ENCODE peak calls at places on chromosomes 2 and 18, in nine cellular contexts. N is NCI-H1417 treated with DMSO at 0.1 percent for 48 hours; H is GM12892; B is GM04504; W is left ventricle myocardium superior; P is endothelial cell; D is right cardiac atrium; A is nephron progenitor cell; X is CD4-positive, alpha-beta T cell. L is an unnamed sample.

GRCh38 chr2:109604597-109604996 is 9.2 kb downstream of the SEPTIN10 start:
- DNase-seq in N (no peak), H (no peak), B (peak), W (no peak), P (no peak), D (no peak), A (no peak), X (no peak), L (no peak)

GRCh38 chr2:215542690-215543089 is 106.8 kb upstream of the FN1 start:
- DNase-seq in N (no peak), H (no peak), B (no peak), W (no peak), P (no peak), D (no peak), A (no peak), X (no peak), L (no peak)

GRCh38 chr18:12403601-12404506 is 3.9 kb upstream of the PRELID3A start:
- DNase-seq in N (no peak), H (no peak), B (peak), W (no peak), P (no peak), D (no peak), A (no peak), X (no peak), L (no peak)

GRCh38 chr18:13387856-13388548 is 169.4 kb downstream of the LDLRAD4 start:
- DNase-seq in N (no peak), H (no peak), B (peak), W (no peak), P (no peak), D (peak), A (no peak), X (no peak), L (no peak)

GRCh38 chr2:104658149-104658839 is 195.6 kb upstream of the POU3F3 start:
- DNase-seq in N (no peak), H (no peak), B (no peak), W (peak), P (peak), D (peak), A (peak), X (no peak), L (peak)

GRCh38 chr2:108934583-108935230 is 54.3 kb downstream of the EDAR start:
- DNase-seq in N (no peak), H (no peak), B (no peak), W (no peak), P (no peak), D (no peak), A (no peak), X (no peak), L (no peak)

GRCh38 chr2:227499971-227500630 is 28.1 kb downstream of the AGFG1 start:
- DNase-seq in N (no peak), H (no peak), B (no peak), W (no peak), P (no peak), D (no peak), A (no peak), X (no peak), L (no peak)

GRCh38 chr2:23015651-23016050 is 369.3 kb upstream of the KLHL29 start:
- DNase-seq in N (no peak), H (no peak), B (no peak), W (no peak), P (no peak), D (no peak), A (no peak), X (no peak), L (no peak)

GRCh38 chr2:195411219-195411687 is 245.8 kb upstream of the SLC39A10 start:
- DNase-seq in N (no peak), H (no peak), B (peak), W (no peak), P (no peak), D (no peak), A (no peak), X (no peak), L (no peak)

GRCh38 chr2:211408485-211408884 is 852.1 kb downstream of the CPS1 start:
- DNase-seq in N (no peak), H (no peak), B (no peak), W (no peak), P (no peak), D (no peak), A (no peak), X (no peak), L (no peak)

GRCh38 chr2:1769703-1770422 is 25.5 kb upstream of the PXDN start:
- DNase-seq in N (peak), H (peak), B (no peak), W (peak), P (peak), D (peak), A (peak), X (no peak), L (peak)

GRCh38 chr18:38909972-38910371 is 1344.4 kb upstream of the CELF4 start:
- DNase-seq in N (no peak), H (no peak), B (no peak), W (no peak), P (no peak), D (no peak), A (no peak), X (no peak), L (no peak)

GRCh38 chr18:66560092-66560491 is 43.8 kb downstream of the CDH19 start:
- DNase-seq in N (peak), H (no peak), B (no peak), W (no peak), P (peak), D (no peak), A (no peak), X (no peak), L (peak)

GRCh38 chr2:71906357-71906973 is 241.2 kb downstream of the CYP26B1 start:
- DNase-seq in N (no peak), H (no peak), B (no peak), W (no peak), P (no peak), D (no peak), A (no peak), X (no peak), L (no peak)

GRCh38 chr2:72133721-72134407 is 13.8 kb downstream of the CYP26B1 start:
- DNase-seq in N (no peak), H (no peak), B (no peak), W (no peak), P (no peak), D (peak), A (no peak), X (no peak), L (no peak)

GRCh38 chr2:240154606-240155005 is 14.1 kb upstream of the OTOS start:
- DNase-seq in N (no peak), H (no peak), B (no peak), W (peak), P (no peak), D (no peak), A (no peak), X (no peak), L (no peak)

GRCh38 chr18:59725177-59725576 is 28.0 kb upstream of the CCBE1 start:
- DNase-seq in N (no peak), H (no peak), B (no peak), W (no peak), P (no peak), D (no peak), A (no peak), X (no peak), L (no peak)

GRCh38 chr2:17010104-17010503 is 344.5 kb upstream of the CYRIA start:
- DNase-seq in N (no peak), H (no peak), B (no peak), W (no peak), P (no peak), D (no peak), A (no peak), X (no peak), L (no peak)

GRCh38 chr2:203122317-203122998 is 107.8 kb downstream of the NBEAL1 start:
- DNase-seq in N (peak), H (no peak), B (no peak), W (no peak), P (no peak), D (no peak), A (no peak), X (no peak), L (no peak)

GRCh38 chr2:421406-421805 is 133.5 kb upstream of the ALKAL2 start:
- DNase-seq in N (no peak), H (no peak), B (no peak), W (no peak), P (no peak), D (no peak), A (no peak), X (no peak), L (no peak)

GRCh38 chr2:30269771-30270145 is 38.4 kb downstream of the LBH start:
- DNase-seq in N (no peak), H (no peak), B (no peak), W (no peak), P (no peak), D (no peak), A (no peak), X (no peak), L (no peak)

GRCh38 chr2:55581875-55582547 is 35.4 kb downstream of the PPP4R3B start:
- DNase-seq in N (no peak), H (no peak), B (peak), W (no peak), P (no peak), D (no peak), A (no peak), X (no peak), L (no peak)

GRCh38 chr2:20115902-20116301 is 64.5 kb upstream of the LAPTM4A start:
- DNase-seq in N (no peak), H (no peak), B (no peak), W (no peak), P (no peak), D (no peak), A (no peak), X (no peak), L (no peak)

GRCh38 chr2:3780477-3781402 is 77.4 kb downstream of the DCDC2C start:
- DNase-seq in N (no peak), H (peak), B (no peak), W (peak), P (peak), D (peak), A (peak), X (peak), L (peak)

GRCh38 chr18:49055787-49056186 is 105.0 kb upstream of the SMAD7 start:
- DNase-seq in N (no peak), H (peak), B (peak), W (peak), P (no peak), D (peak), A (no peak), X (no peak), L (no peak)

GRCh38 chr2:226423498-226423960 is 376.1 kb downstream of the IRS1 start:
- DNase-seq in N (no peak), H (no peak), B (no peak), W (no peak), P (peak), D (no peak), A (no peak), X (peak), L (no peak)

L was measured in HAP-1.